ENCODE peak calls at places on chromosomes 3 and 15, in eight cellular contexts. J, B, O, X, V, N, A and Q are unnamed samples.

GRCh38 chr15:90979582-90979981 is 14.8 kb downstream of the PRC1 start:
- DNase-seq in J (no peak), B (no peak), O (peak; percentile 18), X (peak; percentile 12), V (no peak), N (no peak), A (no peak), Q (no peak)

GRCh38 chr15:65339436-65339835 is 35.0 kb downstream of the RNU5B-1 start:
- DNase-seq in J (no peak), B (no peak), O (no peak), X (no peak), V (no peak), N (no peak), A (no peak), Q (peak; percentile 36)

GRCh38 chr15:31867536-31868442 is 162.5 kb upstream of the CHRNA7 start:
- DNase-seq in J (peak; percentile 65), B (peak; percentile 48), O (peak; percentile 82), X (peak; percentile 38), V (no peak), N (peak; percentile 46), A (peak; percentile 69), Q (no peak)

GRCh38 chr15:35657679-35658201 is 111.8 kb upstream of the DPH6 start:
- DNase-seq in J (peak; percentile 16), B (no peak), O (no peak), X (peak; percentile 43), V (no peak), N (no peak), A (no peak), Q (no peak)

GRCh38 chr3:148992635-148993230 is 1.4 kb downstream of the GYG1 start:
- DNase-seq in J (no peak), B (no peak), O (no peak), X (no peak), V (no peak), N (no peak), A (no peak), Q (no peak)

GRCh38 chr3:139520028-139520737 is 19.4 kb downstream of the RBP1 start:
- DNase-seq in J (peak; percentile 50), B (no peak), O (peak; percentile 52), X (peak; percentile 38), V (no peak), N (peak; percentile 69), A (no peak), Q (no peak)

GRCh38 chr15:27885226-27885625 is 213.9 kb downstream of the OCA2 start:
- DNase-seq in J (no peak), B (no peak), O (no peak), X (no peak), V (no peak), N (no peak), A (no peak), Q (no peak)

GRCh38 chr3:25856902-25857518 is 67.1 kb downstream of the OXSM start:
- DNase-seq in J (peak; percentile 72), B (peak; percentile 43), O (peak; percentile 48), X (peak; percentile 67), V (no peak), N (peak; percentile 22), A (no peak), Q (no peak)

GRCh38 chr15:68365140-68365745 is 66.7 kb downstream of the ITGA11 start:
- DNase-seq in J (peak; percentile 61), B (peak; percentile 57), O (no peak), X (no peak), V (no peak), N (no peak), A (peak; percentile 52), Q (no peak)

GRCh38 chr3:60475096-60475495 is 776.2 kb downstream of the FHIT start:
- DNase-seq in J (no peak), B (no peak), O (no peak), X (no peak), V (no peak), N (no peak), A (no peak), Q (no peak)

GRCh38 chr15:73141216-73141900 is 89.1 kb downstream of the NEO1 start:
- DNase-seq in J (peak; percentile 45), B (no peak), O (no peak), X (no peak), V (no peak), N (no peak), A (no peak), Q (no peak)

GRCh38 chr3:171654809-171655208 is 155.5 kb downstream of the PLD1 start:
- DNase-seq in J (peak; percentile 77), B (peak; percentile 78), O (no peak), X (peak; percentile 31), V (peak; percentile 16), N (no peak), A (peak; percentile 76), Q (peak; percentile 73)

GRCh38 chr15:94028121-94028520 is 203.2 kb upstream of the MCTP2 start:
- DNase-seq in J (no peak), B (no peak), O (no peak), X (no peak), V (no peak), N (no peak), A (no peak), Q (no peak)

GRCh38 chr15:71116942-71117341 is 1.7 kb downstream of the THSD4 start:
- DNase-seq in J (no peak), B (no peak), O (peak; percentile 65), X (no peak), V (no peak), N (no peak), A (peak; percentile 59), Q (no peak)
- H3K4me3 ChIP-seq in J (no peak overlapping the region), B (no peak overlapping the region), O (peak overlapping the region; percentile 59), X (peak overlapping the region; percentile 96), V (peak overlapping the region; percentile 77), N (peak overlapping the region; percentile 71), A (peak overlapping the region; percentile 78), Q (no peak overlapping the region)

DNA sequence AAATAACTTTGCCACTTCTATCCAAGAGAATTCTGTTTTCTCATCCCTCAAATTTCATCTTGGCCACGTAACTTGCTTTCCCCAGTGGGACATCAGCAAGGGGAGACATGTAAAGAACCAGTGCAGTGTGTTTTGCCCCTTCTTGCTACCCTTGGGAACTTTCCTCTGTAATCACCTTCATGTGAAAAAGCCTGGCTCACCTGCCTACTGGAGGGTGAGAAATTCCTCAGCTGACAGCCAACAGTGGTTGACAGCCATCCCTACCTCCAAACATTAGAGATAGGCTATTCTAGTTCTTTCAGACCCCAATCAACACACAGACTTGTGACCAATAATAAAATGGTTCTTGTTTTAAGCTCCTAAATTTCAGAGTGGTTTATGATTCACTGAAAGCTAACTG is 333.9 kb upstream of the TBC1D5 start:
- DNase-seq in J (no peak), B (no peak), O (no peak), X (no peak), V (no peak), N (no peak), A (no peak), Q (no peak)
- H3K4me1 ChIP-seq in J (peaks cover 47% of the 10 kb centered on the region), B (no peaks in the 10 kb centered on the region), O (peaks cover 13% of the 10 kb centered on the region), X (no peaks in the 10 kb centered on the region), V (no peaks in the 10 kb centered on the region), N (peaks cover 27% of the 10 kb centered on the region), A (no peaks in the 10 kb centered on the region), Q (no peaks in the 10 kb centered on the region)

DNA sequence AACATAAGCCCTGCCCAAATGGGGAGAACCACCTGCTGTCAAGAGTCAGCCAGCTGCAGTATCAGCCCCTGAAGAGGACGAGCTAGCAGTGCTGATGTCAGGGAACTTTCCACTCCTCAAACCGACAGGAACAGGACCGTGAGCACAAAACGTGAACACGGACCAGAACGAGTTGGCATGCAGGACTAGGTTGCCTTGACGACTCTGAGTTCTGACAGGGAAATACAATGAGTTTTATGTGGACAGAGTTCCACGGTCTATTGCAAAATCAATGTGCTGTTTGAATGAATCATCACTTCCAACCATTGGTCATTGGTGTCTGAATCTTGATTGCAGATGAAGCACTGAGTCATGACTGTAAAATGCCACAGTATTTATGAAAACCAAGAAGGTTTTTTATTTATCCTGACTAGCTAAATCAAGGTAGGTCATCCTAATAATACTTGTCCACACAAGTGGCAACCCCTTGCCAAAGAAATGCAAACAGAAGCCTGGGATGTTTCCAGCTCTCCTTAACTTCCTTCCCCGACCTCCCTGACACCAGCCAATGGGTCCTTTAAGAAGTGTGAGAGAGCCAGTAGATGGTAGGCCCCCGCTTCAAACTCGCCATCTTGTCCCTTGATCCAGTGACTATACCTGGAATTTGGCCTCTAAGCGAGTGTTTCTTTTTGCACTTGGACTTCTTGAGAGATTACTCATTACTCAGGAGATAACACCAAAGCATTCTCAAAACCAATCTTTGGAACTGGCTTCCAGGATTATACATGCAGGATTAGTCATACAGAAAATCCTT is 119.6 kb downstream of the ASB7 start:
- DNase-seq in J (peak; percentile 99), B (peak; percentile 96), O (peak; percentile 98), X (peak; percentile 100), V (peak; percentile 52), N (peak; percentile 97), A (peak; percentile 62), Q (peak; percentile 86)
- H3K27ac ChIP-seq in J (no peak overlapping the region), B (peak overlapping the region; percentile 82), O (peak overlapping the region; percentile 81), X (peak overlapping the region; percentile 68), V (peak overlapping the region; percentile 77), N (peak overlapping the region; percentile 94), A (peak overlapping the region; percentile 77), Q (peak overlapping the region; percentile 69)

GRCh38 chr3:184262927-184263179 is 1.5 kb upstream of the CAMK2N2 start:
- DNase-seq in J (no peak), B (no peak), O (no peak), X (no peak), V (no peak), N (no peak), A (no peak), Q (peak; percentile 56)

GRCh38 chr3:184261270-184262165 is at the start of gene CAMK2N2:
- DNase-seq in J (peak; percentile 80), B (no peak), O (peak; percentile 68), X (peak; percentile 47), V (no peak), N (no peak), A (peak; percentile 46), Q (peak; percentile 80)

GRCh38 chr3:184260571-184261269 is 633 bp downstream of the CAMK2N2 start:
- DNase-seq in J (no peak), B (no peak), O (no peak), X (no peak), V (no peak), N (no peak), A (no peak), Q (peak; percentile 79)

GRCh38 chr3:184259878-184260570 is 1.3 kb downstream of the CAMK2N2 start:
- DNase-seq in J (peak; percentile 44), B (no peak), O (peak; percentile 24), X (peak; percentile 17), V (no peak), N (no peak), A (peak; percentile 29), Q (peak; percentile 71)

DNA sequence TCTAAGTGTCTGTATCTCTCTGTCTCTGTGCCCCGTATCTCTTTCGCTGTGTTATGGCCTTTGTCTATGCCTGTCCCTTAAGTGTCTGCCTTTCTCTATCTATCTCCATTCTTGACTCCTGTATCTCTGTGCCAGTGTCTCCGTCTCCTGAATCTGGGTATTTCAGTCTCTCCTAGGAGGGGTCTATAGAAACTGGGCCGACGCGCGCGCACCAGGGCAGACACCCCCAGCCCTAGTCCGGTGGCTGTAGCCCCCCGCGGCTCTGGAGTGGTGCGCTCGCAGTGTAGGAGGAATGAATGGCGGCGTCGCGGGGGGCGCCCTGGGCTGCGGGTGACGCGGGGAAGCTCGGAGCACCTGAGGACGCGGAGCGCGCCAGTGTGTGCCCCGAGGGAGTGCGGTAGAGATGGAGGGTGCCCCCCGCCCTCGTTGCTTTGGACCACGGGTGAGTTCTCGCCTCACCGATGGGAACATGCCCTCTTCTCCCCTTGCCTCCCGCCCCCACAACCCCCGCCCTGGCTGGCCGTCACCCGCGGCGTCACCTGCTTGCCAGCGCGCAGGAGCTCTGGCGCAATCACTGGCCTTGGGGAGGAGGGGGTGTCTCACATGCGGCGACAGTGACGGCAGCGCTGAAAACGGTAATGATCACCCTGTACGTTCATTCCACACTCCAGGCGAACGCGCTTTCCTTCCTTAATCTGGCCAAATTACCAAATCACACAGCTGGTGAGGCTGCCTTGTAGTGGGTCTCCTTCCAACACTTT is 993 bp upstream of the CAMK2N2 start:
- DNase-seq in J (no peak), B (peak; percentile 20), O (no peak), X (peak; percentile 2), V (no peak), N (no peak), A (no peak), Q (peak; percentile 74)
- H3K4me3 ChIP-seq in J (peak overlapping the region; percentile 38), B (no peak overlapping the region), O (peak overlapping the region; percentile 53), X (peak overlapping the region; percentile 55), V (peak overlapping the region; percentile 70), N (peak overlapping the region; percentile 63), A (peak overlapping the region; percentile 66), Q (peak overlapping the region; percentile 29)